ENCODE peak calls at places on chromosomes 6 and 20, in nine cellular contexts. Z is body of pancreas, F is psoas muscle, B is right cardiac atrium, H is left lung, J is aorta, K is A549, P is pancreas, G is right atrium auricular region. I is an unnamed sample. For H3K4me1, the result is how much of the 10 kb centered on the place peaks cover.

GRCh38 chr20:23636182-23636907 is 1.4 kb downstream of the CST3 start:
- DNase-seq in Z (no peak), F (peak), B (no peak), H (no peak), J (no peak), K (no peak), P (no peak), G (no peak), I (no peak)

GRCh38 chr20:34090645-34091044 is 21.4 kb downstream of the EIF2S2 start:
- DNase-seq in Z (no peak), F (no peak), B (no peak), H (no peak), J (no peak), K (no peak), P (no peak), G (no peak), I (no peak)

GRCh38 chr20:41058007-41058673 is 29.5 kb downstream of the TOP1 start:
- DNase-seq in Z (no peak), F (no peak), B (no peak), H (no peak), J (no peak), K (peak), P (no peak), G (no peak), I (no peak)

GRCh38 chr20:51583499-51583898 is 41.0 kb upstream of the NFATC2 start:
- DNase-seq in Z (no peak), F (no peak), B (no peak), H (no peak), J (no peak), K (no peak), P (no peak), G (no peak), I (no peak)

GRCh38 chr6:95110767-95111166 is 466.6 kb upstream of the MANEA start:
- DNase-seq in Z (no peak), F (no peak), B (no peak), H (no peak), J (no peak), K (no peak), P (no peak), G (no peak), I (no peak)

GRCh38 chr20:23365390-23366165 is 3.6 kb downstream of the GZF1 start:
- DNase-seq in Z (no peak), F (no peak), B (no peak), H (peak), J (no peak), K (no peak), P (no peak), G (no peak), I (no peak)

GRCh38 chr20:29319725-29320124 is 1937.7 kb upstream of the DEFB115 start:
- DNase-seq in Z (no peak), F (peak), B (no peak), H (no peak), J (no peak), K (no peak), P (no peak), G (no peak), I (no peak)

GRCh38 chr6:89368107-89368506 is 15.6 kb upstream of the UBE2J1 start:
- DNase-seq in Z (peak), F (peak), B (peak), H (no peak), J (peak), K (peak), P (peak), G (no peak), I (peak)

GRCh38 chr6:118894425-118895240 is 681 bp downstream of the ASF1A start:
- DNase-seq in Z (peak), F (peak), B (peak), H (peak), J (peak), K (peak), P (peak), G (peak), I (peak)

GRCh38 chr6:114304304-114304887 is 38.4 kb downstream of the HS3ST5 start:
- DNase-seq in Z (no peak), F (no peak), B (no peak), H (no peak), J (no peak), K (peak), P (no peak), G (no peak), I (no peak)

GRCh38 chr6:31920803-31921202 is 6.7 kb upstream of the C2 start:
- DNase-seq in Z (no peak), F (no peak), B (no peak), H (no peak), J (no peak), K (peak), P (no peak), G (no peak), I (no peak)

GRCh38 chr20:45878076-45878731 is 2.8 kb upstream of the ZSWIM1 start:
- DNase-seq in Z (no peak), F (no peak), B (peak), H (peak), J (no peak), K (no peak), P (no peak), G (no peak), I (no peak)

GRCh38 chr6:158037021-158037420 is 55.4 kb downstream of the SYNJ2 start:
- DNase-seq in Z (no peak), F (no peak), B (no peak), H (no peak), J (peak), K (no peak), P (no peak), G (no peak), I (no peak)

GRCh38 chr6:12354499-12354898 is 64.3 kb downstream of the EDN1 start:
- DNase-seq in Z (peak), F (no peak), B (no peak), H (no peak), J (no peak), K (no peak), P (no peak), G (no peak), I (no peak)

GRCh38 chr6:142925575-142926110 is 19.3 kb downstream of the HIVEP2 start:
- DNase-seq in Z (no peak), F (no peak), B (no peak), H (no peak), J (no peak), K (peak), P (no peak), G (no peak), I (no peak)

GRCh38 chr6:36797055-36797454 is 42.2 kb downstream of the CPNE5 start:
- DNase-seq in Z (no peak), F (no peak), B (peak), H (no peak), J (no peak), K (no peak), P (no peak), G (no peak), I (no peak)

GRCh38 chr20:19824861-19825260 is 66.8 kb downstream of the RIN2 start:
- DNase-seq in Z (no peak), F (no peak), B (no peak), H (no peak), J (no peak), K (no peak), P (no peak), G (no peak), I (no peak)

GRCh38 chr20:48041078-48041780 is 255.9 kb upstream of the SULF2 start:
- DNase-seq in Z (no peak), F (no peak), B (no peak), H (no peak), J (no peak), K (no peak), P (no peak), G (no peak), I (no peak)

GRCh38 chr6:73134588-73134987 is 90.7 kb downstream of the KHDC1L start:
- DNase-seq in Z (peak), F (peak), B (peak), H (peak), J (peak), K (peak), P (peak), G (no peak), I (no peak)

GRCh38 chr6:107847844-107848802 is 24.0 kb upstream of the SCML4 start:
- DNase-seq in Z (peak), F (peak), B (peak), H (peak), J (peak), K (peak), P (peak), G (peak), I (peak)

GRCh38 chr6:65937982-65938381 is 231.0 kb upstream of the EYS start:
- DNase-seq in Z (peak), F (no peak), B (peak), H (no peak), J (peak), K (peak), P (peak), G (peak), I (no peak)

GRCh38 chr6:100879317-100879716 is 1.8 kb downstream of the ASCC3 start:
- DNase-seq in Z (no peak), F (no peak), B (no peak), H (no peak), J (no peak), K (no peak), P (no peak), G (no peak), I (no peak)

GRCh38 chr6:36911946-36912555 is 26.3 kb downstream of the C6orf89 start:
- DNase-seq in Z (peak), F (no peak), B (no peak), H (no peak), J (no peak), K (no peak), P (no peak), G (no peak), I (peak)

GRCh38 chr20:53582574-53583351 is 10.9 kb downstream of the ZNF217 start:
- DNase-seq in Z (peak), F (no peak), B (no peak), H (no peak), J (no peak), K (peak), P (no peak), G (peak), I (peak)

GRCh38 chr20:63025534-63026331 is 19.0 kb upstream of the BHLHE23 start:
- DNase-seq in Z (no peak), F (peak), B (peak), H (peak), J (peak), K (peak), P (no peak), G (no peak), I (peak)

GRCh38 chr20:49306903-49307336 is 29.1 kb upstream of the ZNFX1 start:
- DNase-seq in Z (peak), F (no peak), B (no peak), H (no peak), J (no peak), K (no peak), P (peak), G (no peak), I (no peak)

GRCh38 chr6:14068133-14068532 is 49.4 kb upstream of the CD83 start:
- DNase-seq in Z (no peak), F (no peak), B (no peak), H (no peak), J (no peak), K (no peak), P (no peak), G (no peak), I (no peak)
- H3K4me1 ChIP-seq in Z (under half), F (under half), B (under half), H (under half), J (under half), K (under half), P (under half), G (under half), I (under half)

GRCh38 chr6:152268846-152269442 is 368.2 kb downstream of the SYNE1 start:
- DNase-seq in Z (no peak), F (no peak), B (no peak), H (no peak), J (no peak), K (no peak), P (no peak), G (no peak), I (no peak)

GRCh38 chr6:152263582-152263981 is 373.6 kb downstream of the SYNE1 start:
- DNase-seq in Z (no peak), F (no peak), B (no peak), H (no peak), J (no peak), K (no peak), P (no peak), G (no peak), I (no peak)

GRCh38 chr6:152267967-152268845 is 369.0 kb downstream of the SYNE1 start:
- DNase-seq in Z (no peak), F (no peak), B (no peak), H (no peak), J (no peak), K (peak), P (no peak), G (no peak), I (no peak)

GRCh38 chr6:152261179-152261578 is 376.0 kb downstream of the SYNE1 start:
- DNase-seq in Z (no peak), F (peak), B (peak), H (no peak), J (no peak), K (no peak), P (no peak), G (no peak), I (no peak)

DNA sequence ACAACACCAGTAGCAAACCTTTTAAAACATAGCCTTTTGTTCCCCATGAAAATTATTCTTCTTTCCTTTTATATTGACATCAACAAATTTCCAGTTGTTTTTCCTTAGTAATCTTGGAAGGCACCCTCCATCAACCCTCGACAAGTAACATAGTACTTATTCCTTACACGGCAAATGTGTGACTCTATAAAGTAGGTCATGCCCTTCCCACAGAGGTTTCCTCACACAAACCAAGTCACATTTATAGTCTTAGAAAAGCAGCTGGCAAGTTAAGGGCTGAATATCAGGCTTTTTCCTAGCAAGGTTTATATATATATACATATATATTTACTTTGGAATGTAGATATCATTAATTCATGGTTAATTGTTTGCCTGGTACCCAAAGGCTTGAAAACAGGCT is 371.5 kb downstream of the SYNE1 start:
- DNase-seq in Z (no peak), F (no peak), B (no peak), H (no peak), J (no peak), K (no peak), P (no peak), G (no peak), I (no peak)
- H3K4me1 ChIP-seq in Z (under half), F (under half), B (under half), H (under half), J (under half), K (under half), P (under half), G (under half), I (under half)

GRCh38 chr6:111588366-111588765 is 17.3 kb downstream of the TRAF3IP2 start:
- DNase-seq in Z (no peak), F (no peak), B (no peak), H (no peak), J (no peak), K (no peak), P (no peak), G (no peak), I (no peak)

GRCh38 chr6:111585241-111585968 is 20.3 kb downstream of the TRAF3IP2 start:
- DNase-seq in Z (no peak), F (no peak), B (no peak), H (no peak), J (no peak), K (no peak), P (no peak), G (no peak), I (no peak)

GRCh38 chr6:111585969-111586315 is 19.7 kb downstream of the TRAF3IP2 start:
- DNase-seq in Z (no peak), F (no peak), B (no peak), H (no peak), J (no peak), K (no peak), P (no peak), G (no peak), I (no peak)

GRCh38 chr6:111583986-111584385 is 21.7 kb downstream of the TRAF3IP2 start:
- DNase-seq in Z (no peak), F (no peak), B (no peak), H (no peak), J (no peak), K (no peak), P (no peak), G (no peak), I (no peak)

DNA sequence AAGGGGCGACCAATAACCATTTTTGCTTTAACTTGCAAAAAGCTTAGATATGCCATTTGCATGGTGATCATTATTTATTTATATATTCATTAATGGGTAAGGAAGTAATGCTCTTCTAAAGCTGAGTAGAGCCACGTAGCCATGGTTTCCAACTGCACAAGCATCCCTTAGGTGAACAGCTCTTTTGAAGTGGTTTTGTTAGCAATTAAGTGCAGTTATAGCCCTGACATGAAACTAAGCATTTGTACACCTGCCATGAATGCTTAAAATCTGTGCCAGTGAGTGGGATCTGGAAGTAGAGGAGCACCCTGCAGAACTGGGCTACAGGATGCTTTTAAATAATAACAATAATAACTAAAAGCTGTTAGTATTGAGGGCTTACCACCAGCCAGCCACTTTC is 19.1 kb downstream of the TRAF3IP2 start:
- DNase-seq in Z (no peak), F (no peak), B (no peak), H (no peak), J (no peak), K (no peak), P (no peak), G (no peak), I (no peak)
- H3K4me1 ChIP-seq in Z (half or more), F (half or more), B (under half), H (half or more), J (under half), K (half or more), P (under half), G (under half), I (under half)

DNA sequence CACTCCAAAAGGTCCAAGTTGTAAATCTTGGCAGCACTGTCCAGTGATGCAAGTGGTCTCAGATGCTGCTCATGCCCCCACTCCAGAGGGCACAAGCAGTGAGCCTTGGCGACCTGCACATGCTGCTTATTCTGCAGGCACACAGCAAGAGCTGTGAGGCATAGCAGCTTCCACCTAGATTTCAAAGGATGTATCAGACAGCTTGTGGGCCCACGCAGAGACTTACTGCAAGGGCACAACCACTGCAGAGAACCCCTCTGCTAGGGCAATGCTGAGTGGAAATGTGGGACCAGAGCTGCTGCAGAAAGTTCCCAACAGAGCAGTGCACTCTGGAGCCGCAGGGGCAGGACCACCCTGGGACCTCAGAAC is 26.4 kb downstream of the SDHAF4 start:
- DNase-seq in Z (no peak), F (no peak), B (no peak), H (no peak), J (no peak), K (no peak), P (no peak), G (no peak), I (no peak)
- H3K4me1 ChIP-seq in Z (under half), F (under half), B (under half), H (under half), J (under half), K (under half), P (under half), G (under half), I (under half)